ENCODE peak calls at places on chromosomes 4 and X, in eight cellular contexts. G is stimulated activated CD8-positive, alpha-beta memory T cell treated with anti-CD3 and anti-CD28 coated beads, Interleukin-4, amount 100 ng/mL, for 4 hours; V is RWPE1; F is effector CD4-positive, alpha-beta T cell; N is Caco-2; K is mammary epithelial cell; O is Kasumi-1; H is stimulated activated CD4-positive, alpha-beta T cell treated with anti-CD3 and anti-CD28 coated beads, TNF-alpha, amount 100 ng/mL, for 4 hours. P is an unnamed sample.

GRCh38 chr4:186104895-186105720 is 604 bp downstream of the FAM149A start:
- DNase-seq in N (peak), O (no peak), H (no peak), G (no peak), V (peak), K (no peak), F (no peak), P (no peak)

GRCh38 chr4:168981942-168982341 is 28.1 kb downstream of the CBR4 start:
- DNase-seq in G (no peak), V (no peak), F (no peak), O (no peak), H (no peak), N (no peak), K (no peak), P (no peak)

GRCh38 chrX:7062276-7062675 is 85.2 kb upstream of the STS start:
- DNase-seq in K (no peak), F (no peak), G (no peak), H (no peak), V (no peak), O (no peak), N (no peak), P (no peak)

GRCh38 chr4:86441175-86441960 is 81.5 kb upstream of the MAPK10 start:
- DNase-seq in N (no peak), H (no peak), G (no peak), K (peak), F (no peak), V (peak), O (no peak), P (no peak)

GRCh38 chr4:182370491-182370890 is 127.3 kb downstream of the TENM3 start:
- DNase-seq in O (no peak), N (no peak), V (no peak), F (no peak), H (no peak), K (no peak), G (no peak), P (no peak)

GRCh38 chr4:104283303-104283702 is 211.4 kb downstream of the CXXC4 start:
- DNase-seq in O (no peak), F (no peak), K (no peak), N (no peak), G (no peak), V (no peak), H (no peak), P (no peak)

GRCh38 chr4:92305878-92306520 is 2.2 kb downstream of the GRID2 start:
- DNase-seq in N (no peak), V (no peak), O (no peak), G (no peak), H (no peak), K (no peak), F (no peak), P (peak)

GRCh38 chr4:122293374-122294365 is 85.1 kb upstream of the ADAD1 start:
- DNase-seq in K (no peak), V (no peak), F (no peak), G (no peak), H (no peak), N (no peak), O (no peak), P (peak)

GRCh38 chr4:41177016-41177415 is 37.3 kb downstream of the APBB2 start:
- DNase-seq in K (peak), F (no peak), O (no peak), H (no peak), N (peak), V (peak), G (no peak), P (no peak)

GRCh38 chr4:113383111-113383785 is 333.8 kb downstream of the ANK2 start:
- DNase-seq in H (no peak), F (no peak), O (no peak), N (no peak), K (peak), G (no peak), V (peak), P (no peak)